ENCODE peak calls at places on chromosomes 3 and 15, in four cellular contexts. D is adipocyte; H is lower lobe of right lung; E is naive thymus-derived CD4-positive, alpha-beta T cell. M is an unnamed sample.
A peak's percentile ranks its signal among the peaks of the same experiment; 100 is the strongest.

GRCh38 chr15:80875568-80875967 is 96.4 kb downstream of the CEMIP start:
- DNase-seq in D (no peak), H (no peak), E (no peak), M (no peak)

GRCh38 chr3:182214406-182214805 is 502.7 kb downstream of the SOX2 start:
- DNase-seq in D (no peak), H (no peak), E (no peak), M (no peak)

GRCh38 chr15:90866161-90866715 is 2.1 kb upstream of the FURIN start:
- DNase-seq in D (no peak), H (peak; percentile 65), E (no peak), M (no peak)

GRCh38 chr3:100710355-100711198 is 1.3 kb downstream of the TFG start:
- DNase-seq in D (peak; percentile 86), H (no peak), E (no peak), M (peak; percentile 74)

GRCh38 chr3:150216041-150216811 is 191.9 kb upstream of the TSC22D2 start:
- DNase-seq in D (peak; percentile 86), H (no peak), E (no peak), M (peak; percentile 76)

GRCh38 chr15:25712192-25712960 is 150.8 kb downstream of the ATP10A start:
- DNase-seq in D (no peak), H (no peak), E (no peak), M (no peak)

GRCh38 chr15:78216276-78217229 is 17.8 kb downstream of the ACSBG1 start:
- DNase-seq in D (peak; percentile 50), H (peak; percentile 61), E (no peak), M (peak; percentile 37)

GRCh38 chr15:67884514-67885225 is 44.8 kb upstream of the RNU6-1 start:
- DNase-seq in D (peak; percentile 87), H (peak; percentile 91), E (peak; percentile 26), M (peak; percentile 76)

GRCh38 chr3:102444101-102444500 is 9.3 kb downstream of the ZPLD1 start:
- DNase-seq in D (peak; percentile 74), H (no peak), E (no peak), M (no peak)

GRCh38 chr15:80673561-80674244 is 21.4 kb upstream of the ABHD17C start:
- DNase-seq in D (no peak), H (no peak), E (no peak), M (no peak)

GRCh38 chr3:49110780-49111179 is 6.2 kb upstream of the QARS1 start:
- DNase-seq in D (no peak), H (no peak), E (no peak), M (no peak)

GRCh38 chr3:159249472-159250131 is 447.7 kb downstream of the MFSD1 start:
- DNase-seq in D (no peak), H (no peak), E (no peak), M (no peak)

GRCh38 chr15:90586948-90587347 is 57.2 kb downstream of the CRTC3 start:
- DNase-seq in D (no peak), H (no peak), E (no peak), M (no peak)

GRCh38 chr3:153343988-153344782 is 182.2 kb downstream of the RAP2B start:
- DNase-seq in D (no peak), H (no peak), E (no peak), M (no peak)

M was measured in EL.